ENCODE peak calls at places on chromosomes 5 and 9, in six cellular contexts. One of them, this sample, is unnamed. For H3K27me3, the result is how much of the 10 kb centered on the place peaks cover.

GRCh38 chr5:78649816-78650561 is 1.4 kb upstream of the LHFPL2 start:
- DNase-seq in stomach: no peak
- DNase-seq in PC-9: no peak
- DNase-seq in HCT116: no peak
- DNase-seq in right cardiac atrium: peak
- DNase-seq in IMR-90: peak
- DNase-seq in this sample: no peak

GRCh38 chr5:124655943-124656459 is 90.4 kb downstream of the ZNF608 start:
- DNase-seq in stomach: peak
- DNase-seq in right cardiac atrium: no peak
- DNase-seq in IMR-90: peak
- DNase-seq in PC-9: peak
- DNase-seq in HCT116: peak
- DNase-seq in this sample: no peak

GRCh38 chr5:124755565-124755964 is 9.1 kb upstream of the ZNF608 start:
- DNase-seq in right cardiac atrium: no peak
- DNase-seq in PC-9: no peak
- DNase-seq in stomach: no peak
- DNase-seq in IMR-90: no peak
- DNase-seq in HCT116: no peak
- DNase-seq in this sample: no peak

GRCh38 chr9:93127395-93127911 is 6.6 kb downstream of the NINJ1 start:
- DNase-seq in HCT116: no peak
- DNase-seq in PC-9: no peak
- DNase-seq in stomach: no peak
- DNase-seq in right cardiac atrium: peak
- DNase-seq in IMR-90: no peak
- DNase-seq in this sample: peak

GRCh38 chr9:1996156-1996555 is 19.0 kb upstream of the SMARCA2 start:
- DNase-seq in IMR-90: no peak
- DNase-seq in HCT116: no peak
- DNase-seq in PC-9: no peak
- DNase-seq in right cardiac atrium: no peak
- DNase-seq in stomach: no peak
- DNase-seq in this sample: no peak

GRCh38 chr5:139671096-139671841 is 23.1 kb downstream of the CXXC5 start:
- DNase-seq in PC-9: no peak
- DNase-seq in HCT116: no peak
- DNase-seq in stomach: no peak
- DNase-seq in right cardiac atrium: peak
- DNase-seq in IMR-90: no peak
- DNase-seq in this sample: no peak

GRCh38 chr5:123398058-123398728 is 25.0 kb downstream of the CEP120 start:
- DNase-seq in stomach: no peak
- DNase-seq in right cardiac atrium: no peak
- DNase-seq in HCT116: no peak
- DNase-seq in PC-9: no peak
- DNase-seq in IMR-90: no peak
- DNase-seq in this sample: no peak

GRCh38 chr5:14481299-14481799 is 100.2 kb upstream of the OTULINL start:
- DNase-seq in PC-9: no peak
- DNase-seq in IMR-90: no peak
- DNase-seq in HCT116: no peak
- DNase-seq in stomach: no peak
- DNase-seq in right cardiac atrium: no peak
- DNase-seq in this sample: no peak

GRCh38 chr9:128164332-128164885 is 4.3 kb downstream of the BBLN start:
- DNase-seq in HCT116: no peak
- DNase-seq in PC-9: no peak
- DNase-seq in right cardiac atrium: peak
- DNase-seq in stomach: no peak
- DNase-seq in IMR-90: peak
- DNase-seq in this sample: peak

GRCh38 chr9:33019797-33020196 is 5.3 kb upstream of the DNAJA1 start:
- DNase-seq in HCT116: no peak
- DNase-seq in IMR-90: no peak
- DNase-seq in right cardiac atrium: peak
- DNase-seq in stomach: no peak
- DNase-seq in PC-9: no peak
- DNase-seq in this sample: no peak

GRCh38 chr5:169416583-169417196 is 115.8 kb upstream of the SLIT3 start:
- DNase-seq in right cardiac atrium: peak
- DNase-seq in PC-9: no peak
- DNase-seq in HCT116: no peak
- DNase-seq in stomach: no peak
- DNase-seq in IMR-90: peak
- DNase-seq in this sample: peak

GRCh38 chr9:109903515-109904138 is 123.6 kb downstream of the PALM2AKAP2 start:
- DNase-seq in IMR-90: peak
- DNase-seq in HCT116: peak
- DNase-seq in right cardiac atrium: peak
- DNase-seq in stomach: peak
- DNase-seq in PC-9: peak
- DNase-seq in this sample: no peak

GRCh38 chr5:64625678-64626077 is 64.6 kb upstream of the SHISAL2B start:
- DNase-seq in right cardiac atrium: no peak
- DNase-seq in stomach: no peak
- DNase-seq in IMR-90: peak
- DNase-seq in HCT116: no peak
- DNase-seq in PC-9: no peak
- DNase-seq in this sample: no peak

GRCh38 chr5:163614787-163615186 is 109.4 kb downstream of the MAT2B start:
- DNase-seq in IMR-90: peak
- DNase-seq in PC-9: no peak
- DNase-seq in right cardiac atrium: no peak
- DNase-seq in HCT116: no peak
- DNase-seq in stomach: no peak
- DNase-seq in this sample: no peak

GRCh38 chr5:59758566-59758965 is 135.0 kb downstream of the PDE4D start:
- DNase-seq in right cardiac atrium: no peak
- DNase-seq in HCT116: no peak
- DNase-seq in PC-9: no peak
- DNase-seq in IMR-90: no peak
- DNase-seq in stomach: no peak
- DNase-seq in this sample: no peak

GRCh38 chr9:82167296-82167695 is 178.7 kb downstream of the SPATA31D1 start:
- DNase-seq in stomach: no peak
- DNase-seq in PC-9: no peak
- DNase-seq in right cardiac atrium: no peak
- DNase-seq in IMR-90: no peak
- DNase-seq in HCT116: no peak
- DNase-seq in this sample: no peak

GRCh38 chr5:179168636-179169035 is 108.5 kb downstream of the ZNF354C start:
- DNase-seq in HCT116: no peak
- DNase-seq in stomach: no peak
- DNase-seq in IMR-90: no peak
- DNase-seq in right cardiac atrium: peak
- DNase-seq in PC-9: no peak
- DNase-seq in this sample: no peak

GRCh38 chr5:79795764-79796398 is 106.2 kb downstream of the CMYA5 start:
- DNase-seq in HCT116: no peak
- DNase-seq in right cardiac atrium: peak
- DNase-seq in stomach: no peak
- DNase-seq in IMR-90: no peak
- DNase-seq in PC-9: no peak
- DNase-seq in this sample: peak

GRCh38 chr5:149063017-149063687 is at the start of gene SH3TC2:
- DNase-seq in HCT116: peak
- DNase-seq in PC-9: peak
- DNase-seq in IMR-90: peak
- DNase-seq in right cardiac atrium: peak
- DNase-seq in stomach: peak
- DNase-seq in this sample: peak

GRCh38 chr9:87089963-87090362 is 142.7 kb upstream of the GAS1 start:
- DNase-seq in stomach: no peak
- DNase-seq in right cardiac atrium: no peak
- DNase-seq in HCT116: no peak
- DNase-seq in IMR-90: no peak
- DNase-seq in PC-9: no peak
- DNase-seq in this sample: no peak

GRCh38 chr9:5630038-5630507 is 1.2 kb downstream of the RIC1 start:
- DNase-seq in right cardiac atrium: no peak
- DNase-seq in stomach: no peak
- DNase-seq in PC-9: no peak
- DNase-seq in IMR-90: no peak
- DNase-seq in HCT116: no peak
- DNase-seq in this sample: no peak

GRCh38 chr9:91073049-91073810 is 271.6 kb downstream of the SYK start:
- DNase-seq in HCT116: no peak
- DNase-seq in PC-9: no peak
- DNase-seq in stomach: no peak
- DNase-seq in right cardiac atrium: no peak
- DNase-seq in IMR-90: no peak
- DNase-seq in this sample: no peak

GRCh38 chr5:8756498-8757084 is 789.3 kb downstream of the SEMA5A start:
- DNase-seq in HCT116: no peak
- DNase-seq in stomach: no peak
- DNase-seq in IMR-90: peak
- DNase-seq in right cardiac atrium: no peak
- DNase-seq in PC-9: peak
- DNase-seq in this sample: no peak

GRCh38 chr9:16196206-16196605 is 643.4 kb downstream of the CCDC171 start:
- DNase-seq in PC-9: no peak
- DNase-seq in HCT116: no peak
- DNase-seq in IMR-90: peak
- DNase-seq in stomach: no peak
- DNase-seq in right cardiac atrium: no peak
- DNase-seq in this sample: no peak

GRCh38 chr5:74251106-74252032 is 389.2 kb downstream of the ENC1 start:
- DNase-seq in right cardiac atrium: peak
- DNase-seq in HCT116: no peak
- DNase-seq in IMR-90: peak
- DNase-seq in PC-9: peak
- DNase-seq in stomach: no peak
- DNase-seq in this sample: no peak

DNA sequence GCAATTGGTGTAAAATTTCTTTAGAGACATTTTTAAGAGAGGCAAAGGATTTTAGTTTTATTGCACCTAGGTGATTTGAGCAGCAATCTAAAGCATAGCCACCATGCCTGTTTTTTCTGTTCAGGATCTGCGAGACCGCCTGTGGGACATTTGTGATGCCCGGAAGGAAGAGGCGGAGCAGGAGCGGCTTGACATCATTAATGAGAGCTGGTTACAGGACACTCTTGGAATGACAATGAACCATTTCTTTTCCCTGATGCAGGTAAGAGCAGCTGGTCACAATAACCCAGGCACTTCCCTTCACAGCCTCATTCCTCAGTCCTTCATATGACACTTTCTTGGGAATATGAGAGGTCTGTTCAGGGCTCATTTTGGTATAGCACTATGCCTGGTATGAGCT is 103.2 kb upstream of the IL7R start:
- DNase-seq in IMR-90: no peak
- DNase-seq in PC-9: no peak
- DNase-seq in right cardiac atrium: no peak
- DNase-seq in HCT116: no peak
- DNase-seq in stomach: no peak
- DNase-seq in this sample: no peak
- H3K27me3 ChIP-seq in IMR-90: under half
- H3K27me3 ChIP-seq in PC-9: under half
- H3K27me3 ChIP-seq in right cardiac atrium: under half
- H3K27me3 ChIP-seq in HCT116: under half
- H3K27me3 ChIP-seq in stomach: under half
- H3K27me3 ChIP-seq in this sample: under half

DNA sequence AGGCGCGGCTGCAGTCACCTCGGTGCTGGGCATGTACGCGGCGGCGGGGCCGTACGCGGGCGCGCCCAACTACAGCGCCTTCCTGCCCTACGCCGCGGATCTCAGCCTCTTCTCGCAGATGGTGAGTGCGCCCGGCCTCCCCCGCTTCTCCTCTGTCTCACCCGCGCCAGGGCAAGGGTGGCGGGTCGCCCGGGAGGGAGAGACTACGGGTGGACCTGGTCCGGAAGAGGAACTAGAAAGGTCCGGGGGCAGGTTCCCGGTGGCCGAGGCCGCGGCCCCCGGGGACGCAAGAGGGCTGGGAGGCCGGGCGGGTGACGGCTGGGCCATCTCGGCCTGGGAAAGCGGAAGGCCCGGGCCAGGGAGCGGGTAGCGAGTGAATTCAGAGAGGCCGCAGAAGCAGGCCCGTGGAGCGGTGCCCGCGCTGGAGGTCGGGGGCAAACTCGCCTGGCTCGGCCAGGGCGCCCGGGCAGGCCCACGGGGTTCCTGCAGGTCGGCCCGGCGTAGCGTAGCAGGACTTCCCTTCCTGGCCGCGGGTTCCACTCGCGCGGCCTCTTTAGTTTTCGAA is 711 bp downstream of the IRX1 start:
- DNase-seq in stomach: no peak
- DNase-seq in IMR-90: no peak
- DNase-seq in PC-9: no peak
- DNase-seq in HCT116: no peak
- DNase-seq in right cardiac atrium: no peak
- DNase-seq in this sample: no peak
- H3K27me3 ChIP-seq in stomach: half or more
- H3K27me3 ChIP-seq in IMR-90: half or more
- H3K27me3 ChIP-seq in PC-9: under half
- H3K27me3 ChIP-seq in HCT116: under half
- H3K27me3 ChIP-seq in right cardiac atrium: under half
- H3K27me3 ChIP-seq in this sample: half or more

DNA sequence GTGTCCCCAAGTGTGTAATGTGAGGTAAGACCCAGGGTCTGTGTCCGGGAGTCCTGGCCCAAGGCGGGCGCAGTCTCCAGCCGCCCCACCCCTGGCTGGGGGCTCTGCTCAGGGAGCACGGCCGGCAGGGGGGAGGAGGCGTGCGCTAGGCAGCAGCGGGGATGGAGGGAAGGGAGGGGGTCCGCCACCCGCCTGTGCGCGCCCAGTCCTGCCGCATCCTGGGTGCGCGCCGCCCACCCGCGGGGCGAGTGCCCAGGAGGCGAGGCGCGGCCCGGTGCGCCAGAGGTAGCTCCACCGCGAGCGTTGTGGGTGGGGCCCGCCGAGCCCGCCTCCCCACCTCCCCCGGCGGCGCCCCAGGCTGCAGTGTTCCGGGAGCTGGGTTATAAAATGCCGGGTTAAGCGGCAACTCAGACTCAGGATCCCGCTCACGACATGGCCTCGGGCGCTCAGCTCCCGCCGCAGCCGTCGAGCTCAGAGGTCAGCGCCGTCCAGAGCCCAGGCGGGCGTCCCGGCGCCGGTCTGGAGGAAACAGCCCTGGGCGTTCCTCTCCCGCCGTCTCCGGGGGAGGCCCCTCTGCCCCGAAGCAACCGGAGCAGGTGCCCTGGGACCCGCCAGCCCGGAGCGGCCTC is at the start of gene CCNI2:
- DNase-seq in IMR-90: no peak
- DNase-seq in right cardiac atrium: peak
- DNase-seq in HCT116: no peak
- DNase-seq in PC-9: no peak
- DNase-seq in stomach: peak
- DNase-seq in this sample: no peak
- H3K27me3 ChIP-seq in IMR-90: under half
- H3K27me3 ChIP-seq in right cardiac atrium: under half
- H3K27me3 ChIP-seq in HCT116: under half
- H3K27me3 ChIP-seq in PC-9: under half
- H3K27me3 ChIP-seq in stomach: under half
- H3K27me3 ChIP-seq in this sample: under half

GRCh38 chr9:134835987-134836386 is 44.6 kb upstream of the FCN2 start:
- DNase-seq in IMR-90: no peak
- DNase-seq in stomach: no peak
- DNase-seq in PC-9: no peak
- DNase-seq in HCT116: no peak
- DNase-seq in right cardiac atrium: no peak
- DNase-seq in this sample: no peak
- H3K27me3 ChIP-seq in IMR-90: under half
- H3K27me3 ChIP-seq in stomach: under half
- H3K27me3 ChIP-seq in PC-9: under half
- H3K27me3 ChIP-seq in HCT116: under half
- H3K27me3 ChIP-seq in right cardiac atrium: under half
- H3K27me3 ChIP-seq in this sample: under half